ENCODE peak calls at places on chromosomes 6 and 20, in eight cellular contexts. W, V, I, U, Q, S, T and O are unnamed samples.

GRCh38 chr6:144702781-144703180 is 417.6 kb downstream of the UTRN start:
- ATAC-seq in W (no peak), V (no peak), I (no peak), U (no peak), T (no peak), Q (no peak), S (no peak), O (no peak)

GRCh38 chr6:70281923-70282902 is 20.7 kb downstream of the COL9A1 start:
- ATAC-seq in Q (peak), S (peak), W (no peak), V (no peak), I (no peak), T (no peak), U (no peak), O (no peak)

GRCh38 chr6:123509112-123509511 is 127.6 kb downstream of the TRDN start:
- ATAC-seq in U (no peak), I (no peak), V (no peak), T (no peak), Q (no peak), S (no peak), W (no peak), O (no peak)

GRCh38 chr6:32096394-32097258 is 12.5 kb downstream of the TNXB start:
- ATAC-seq in V (no peak), Q (peak), W (peak), U (peak), I (no peak), T (no peak), S (peak), O (no peak)

GRCh38 chr6:161434921-161435411 is 161.1 kb upstream of the AGPAT4 start:
- ATAC-seq in S (peak), T (no peak), Q (no peak), V (no peak), I (peak), W (no peak), U (peak), O (no peak)

GRCh38 chr6:150150821-150151646 is 8.2 kb downstream of the PPP1R14C start:
- ATAC-seq in U (no peak), I (no peak), S (no peak), W (no peak), Q (no peak), T (no peak), V (no peak), O (no peak)

GRCh38 chr6:13194852-13195251 is 133.5 kb downstream of the TBC1D7 start:
- ATAC-seq in T (no peak), U (peak), W (no peak), S (peak), Q (peak), I (peak), V (no peak), O (peak)

GRCh38 chr6:15874351-15874750 is 211.5 kb upstream of the DTNBP1 start:
- ATAC-seq in T (no peak), W (no peak), U (no peak), V (no peak), Q (no peak), I (no peak), S (no peak), O (no peak)

GRCh38 chr20:25081065-25081729 is 744 bp downstream of the VSX1 start:
- ATAC-seq in W (no peak), I (no peak), Q (peak), T (peak), S (no peak), V (peak), U (no peak), O (no peak)

GRCh38 chr20:55641497-55641896 is 363.8 kb downstream of the CBLN4 start:
- ATAC-seq in Q (no peak), T (no peak), S (no peak), U (no peak), I (no peak), V (no peak), W (no peak), O (no peak)

GRCh38 chr6:157046776-157047175 is 269.6 kb downstream of the ARID1B start:
- ATAC-seq in W (no peak), I (peak), U (no peak), V (no peak), Q (no peak), S (no peak), T (no peak), O (no peak)

GRCh38 chr6:135360222-135360621 is 137.3 kb downstream of the AHI1 start:
- ATAC-seq in U (no peak), T (no peak), V (no peak), S (no peak), Q (no peak), W (no peak), I (no peak), O (no peak)

GRCh38 chr6:81901589-81901988 is 149.1 kb upstream of the TENT5A start:
- ATAC-seq in U (peak), S (no peak), T (no peak), V (no peak), W (no peak), I (peak), Q (no peak), O (no peak)

GRCh38 chr20:25470045-25470444 is 62.6 kb downstream of the GINS1 start:
- ATAC-seq in I (no peak), T (peak), V (peak), W (peak), S (peak), Q (peak), U (no peak), O (no peak)

GRCh38 chr6:118755941-118756646 is 104.7 kb upstream of the CEP85L start:
- ATAC-seq in V (peak), W (peak), T (no peak), I (no peak), Q (no peak), S (no peak), U (no peak), O (no peak)

GRCh38 chr20:64268180-64268579 is 12.6 kb downstream of the PCMTD2 start:
- ATAC-seq in U (no peak), S (no peak), Q (no peak), T (no peak), I (no peak), W (no peak), V (no peak), O (no peak)

GRCh38 chr6:24919404-24919892 is 16.3 kb downstream of the RIPOR2 start:
- ATAC-seq in V (peak), W (peak), U (no peak), T (peak), Q (no peak), S (no peak), I (peak), O (peak)

GRCh38 chr6:158910484-158911075 is 89.4 kb downstream of the RSPH3 start:
- ATAC-seq in Q (no peak), U (no peak), S (no peak), I (no peak), V (peak), T (peak), W (peak), O (peak)

GRCh38 chr6:165308926-165309731 is at the start of gene C6orf118:
- ATAC-seq in U (peak), T (no peak), I (peak), S (peak), Q (peak), W (peak), V (no peak), O (no peak)

GRCh38 chr6:41755895-41756294 is 8.7 kb upstream of the PGC start:
- ATAC-seq in I (no peak), T (no peak), V (no peak), Q (no peak), S (no peak), U (no peak), W (no peak), O (no peak)

GRCh38 chr6:138465007-138465645 is 34.2 kb downstream of the NHSL1 start:
- ATAC-seq in Q (peak), I (peak), T (no peak), W (peak), U (no peak), V (no peak), S (no peak), O (no peak)

GRCh38 chr6:3450888-3451287 is 6.0 kb downstream of the SLC22A23 start:
- ATAC-seq in S (peak), T (no peak), Q (no peak), W (no peak), I (no peak), U (no peak), V (no peak), O (no peak)

GRCh38 chr6:17156112-17156921 is 54.5 kb downstream of the STMND1 start:
- ATAC-seq in Q (peak), I (peak), S (peak), T (no peak), W (no peak), V (peak), U (peak), O (no peak)

GRCh38 chr6:170129691-170130171 is 161.1 kb downstream of the DLL1 start:
- ATAC-seq in I (no peak), S (peak), Q (peak), V (no peak), U (peak), T (no peak), W (no peak), O (no peak)

GRCh38 chr6:108781419-108782110 is 66.7 kb upstream of the ARMC2 start:
- ATAC-seq in T (no peak), I (peak), U (peak), S (peak), V (no peak), Q (peak), W (no peak), O (no peak)

GRCh38 chr6:148251286-148251685 is 91.4 kb upstream of the SASH1 start:
- ATAC-seq in W (no peak), T (no peak), I (peak), S (peak), U (peak), V (no peak), Q (peak), O (no peak)

GRCh38 chr6:146885708-146886457 is 287.1 kb downstream of the ADGB start:
- ATAC-seq in Q (no peak), T (no peak), V (no peak), U (no peak), W (no peak), S (no peak), I (no peak), O (no peak)

GRCh38 chr6:23435798-23436197 is 690.2 kb upstream of the NRSN1 start:
- ATAC-seq in W (no peak), S (peak), Q (no peak), T (no peak), U (no peak), I (no peak), V (no peak), O (no peak)